ENCODE peak calls at places on chromosomes 2 and 18, in four cellular contexts. One of them, this sample, is unnamed.

GRCh38 chr2:40049782-40050181 is 270.7 kb upstream of the THUMPD2 start:
- DNase-seq in NCI-H2029: no peak
- DNase-seq in iPS DF 6.9: no peak
- DNase-seq in HT-29: no peak
- DNase-seq in this sample: peak; percentile 47

GRCh38 chr18:56709463-56709862 is 58.3 kb downstream of the WDR7 start:
- DNase-seq in HT-29: peak; percentile 37
- DNase-seq in iPS DF 6.9: no peak
- DNase-seq in NCI-H2029: no peak
- DNase-seq in this sample: peak; percentile 59

GRCh38 chr2:45637440-45637839 is 14.0 kb upstream of the PRKCE start:
- DNase-seq in NCI-H2029: no peak
- DNase-seq in HT-29: no peak
- DNase-seq in iPS DF 6.9: no peak
- DNase-seq in this sample: no peak

GRCh38 chr2:240814946-240815760 is 4.9 kb downstream of the KIF1A start:
- DNase-seq in iPS DF 6.9: no peak
- DNase-seq in HT-29: no peak
- DNase-seq in NCI-H2029: no peak
- DNase-seq in this sample: no peak

GRCh38 chr2:69057660-69058059 is 44.7 kb downstream of the ANTXR1 start:
- DNase-seq in HT-29: no peak
- DNase-seq in NCI-H2029: no peak
- DNase-seq in iPS DF 6.9: no peak
- DNase-seq in this sample: no peak

GRCh38 chr2:52976132-52976949 is 791.3 kb upstream of the CHAC2 start:
- DNase-seq in HT-29: peak; percentile 69
- DNase-seq in iPS DF 6.9: peak; percentile 16
- DNase-seq in NCI-H2029: no peak
- DNase-seq in this sample: no peak

GRCh38 chr2:235977445-235977844 is 190.7 kb downstream of the GBX2 start:
- DNase-seq in NCI-H2029: no peak
- DNase-seq in HT-29: no peak
- DNase-seq in iPS DF 6.9: no peak
- DNase-seq in this sample: no peak

GRCh38 chr2:30663321-30663720 is 143.9 kb downstream of the CAPN13 start:
- DNase-seq in NCI-H2029: no peak
- DNase-seq in iPS DF 6.9: no peak
- DNase-seq in HT-29: no peak
- DNase-seq in this sample: no peak

GRCh38 chr18:6891788-6892187 is 162.3 kb downstream of the ARHGAP28 start:
- DNase-seq in HT-29: no peak
- DNase-seq in iPS DF 6.9: no peak
- DNase-seq in NCI-H2029: no peak
- DNase-seq in this sample: no peak

GRCh38 chr2:165778653-165779451 is 15.2 kb downstream of the GALNT3 start:
- DNase-seq in HT-29: peak; percentile 33
- DNase-seq in NCI-H2029: peak; percentile 30
- DNase-seq in iPS DF 6.9: no peak
- DNase-seq in this sample: no peak

GRCh38 chr18:57428221-57429150 is 6.7 kb upstream of the ONECUT2 start:
- DNase-seq in HT-29: no peak
- DNase-seq in iPS DF 6.9: no peak
- DNase-seq in NCI-H2029: no peak
- DNase-seq in this sample: no peak

GRCh38 chr2:226797289-226797988 is 2.2 kb downstream of the IRS1 start:
- DNase-seq in HT-29: peak; percentile 74
- DNase-seq in NCI-H2029: no peak
- DNase-seq in iPS DF 6.9: no peak
- DNase-seq in this sample: no peak

GRCh38 chr2:7394195-7394594 is 477.0 kb downstream of the RNF144A start:
- DNase-seq in HT-29: no peak
- DNase-seq in iPS DF 6.9: no peak
- DNase-seq in NCI-H2029: no peak
- DNase-seq in this sample: no peak

GRCh38 chr2:220033546-220033945 is 406.1 kb downstream of the SLC4A3 start:
- DNase-seq in NCI-H2029: no peak
- DNase-seq in iPS DF 6.9: no peak
- DNase-seq in HT-29: no peak
- DNase-seq in this sample: no peak

GRCh38 chr2:121017411-121017810 is 267.6 kb downstream of the TFCP2L1 start:
- DNase-seq in HT-29: no peak
- DNase-seq in iPS DF 6.9: no peak
- DNase-seq in NCI-H2029: no peak
- DNase-seq in this sample: no peak

GRCh38 chr2:38508311-38509039 is 94.3 kb downstream of the HNRNPLL start:
- DNase-seq in iPS DF 6.9: peak; percentile 93
- DNase-seq in HT-29: peak; percentile 94
- DNase-seq in NCI-H2029: peak; percentile 3
- DNase-seq in this sample: no peak

GRCh38 chr2:3729055-3729448 is 25.7 kb downstream of the DCDC2C start:
- DNase-seq in HT-29: no peak
- DNase-seq in NCI-H2029: no peak
- DNase-seq in iPS DF 6.9: no peak
- DNase-seq in this sample: no peak

GRCh38 chr2:227862741-227863588 is 8.5 kb upstream of the DAW1 start:
- DNase-seq in HT-29: peak; percentile 59
- DNase-seq in iPS DF 6.9: no peak
- DNase-seq in NCI-H2029: no peak
- DNase-seq in this sample: peak; percentile 55

GRCh38 chr18:35605686-35606417 is 24.3 kb downstream of the GALNT1 start:
- DNase-seq in iPS DF 6.9: no peak
- DNase-seq in NCI-H2029: no peak
- DNase-seq in HT-29: no peak
- DNase-seq in this sample: no peak

GRCh38 chr2:9366041-9366440 is 57.3 kb downstream of the ITGB1BP1 start:
- DNase-seq in HT-29: no peak
- DNase-seq in iPS DF 6.9: no peak
- DNase-seq in NCI-H2029: no peak
- DNase-seq in this sample: no peak

GRCh38 chr2:238238311-238238765 is 1.5 kb downstream of the HES6 start:
- DNase-seq in iPS DF 6.9: no peak
- DNase-seq in NCI-H2029: no peak
- DNase-seq in HT-29: no peak
- DNase-seq in this sample: no peak

GRCh38 chr18:8341481-8342230 is 267.6 kb upstream of the RAB12 start:
- DNase-seq in iPS DF 6.9: no peak
- DNase-seq in NCI-H2029: no peak
- DNase-seq in HT-29: no peak
- DNase-seq in this sample: no peak

GRCh38 chr2:95024306-95024880 is 1.1 kb upstream of the MAL start:
- DNase-seq in NCI-H2029: no peak
- DNase-seq in iPS DF 6.9: no peak
- DNase-seq in HT-29: no peak
- DNase-seq in this sample: no peak

GRCh38 chr18:55635439-55635838 is 47.4 kb upstream of the TCF4 start:
- DNase-seq in NCI-H2029: no peak
- DNase-seq in HT-29: no peak
- DNase-seq in iPS DF 6.9: no peak
- DNase-seq in this sample: no peak

GRCh38 chr2:217563081-217563480 is 439.7 kb downstream of the TNS1 start:
- DNase-seq in NCI-H2029: no peak
- DNase-seq in HT-29: no peak
- DNase-seq in iPS DF 6.9: no peak
- DNase-seq in this sample: no peak

GRCh38 chr18:58828399-58829121 is 36.1 kb upstream of the ZNF532 start:
- DNase-seq in HT-29: no peak
- DNase-seq in NCI-H2029: no peak
- DNase-seq in iPS DF 6.9: no peak
- DNase-seq in this sample: no peak

GRCh38 chr2:120880381-120880780 is 144.7 kb downstream of the GLI2 start:
- DNase-seq in NCI-H2029: no peak
- DNase-seq in HT-29: no peak
- DNase-seq in iPS DF 6.9: no peak
- DNase-seq in this sample: no peak

GRCh38 chr18:54453996-54454395 is 96.3 kb downstream of the C18orf54 start:
- DNase-seq in NCI-H2029: no peak
- DNase-seq in iPS DF 6.9: no peak
- DNase-seq in HT-29: no peak
- DNase-seq in this sample: no peak

GRCh38 chr2:97728091-97728596 is 14.8 kb downstream of the ZAP70 start:
- DNase-seq in iPS DF 6.9: no peak
- DNase-seq in HT-29: no peak
- DNase-seq in NCI-H2029: peak; percentile 8
- DNase-seq in this sample: no peak

GRCh38 chr2:111054791-111055627 is 65.7 kb upstream of the BCL2L11 start:
- DNase-seq in HT-29: no peak
- DNase-seq in iPS DF 6.9: no peak
- DNase-seq in NCI-H2029: peak; percentile 48
- DNase-seq in this sample: no peak

GRCh38 chr2:237919593-237919992 is 47.2 kb upstream of the UBE2F start:
- DNase-seq in iPS DF 6.9: no peak
- DNase-seq in NCI-H2029: no peak
- DNase-seq in HT-29: no peak
- DNase-seq in this sample: no peak

GRCh38 chr18:26655010-26655613 is 106.8 kb upstream of the KCTD1 start:
- DNase-seq in HT-29: no peak
- DNase-seq in iPS DF 6.9: no peak
- DNase-seq in NCI-H2029: no peak
- DNase-seq in this sample: no peak

GRCh38 chr2:202036601-202037037 is 3.0 kb downstream of the FZD7 start:
- DNase-seq in HT-29: no peak
- DNase-seq in NCI-H2029: no peak
- DNase-seq in iPS DF 6.9: no peak
- DNase-seq in this sample: no peak

GRCh38 chr2:230423851-230424458 is 8.0 kb downstream of the SP100 start:
- DNase-seq in HT-29: no peak
- DNase-seq in NCI-H2029: peak; percentile 37
- DNase-seq in iPS DF 6.9: no peak
- DNase-seq in this sample: no peak

GRCh38 chr2:54183281-54183680 is 67.9 kb downstream of the ACYP2 start:
- DNase-seq in NCI-H2029: no peak
- DNase-seq in HT-29: no peak
- DNase-seq in iPS DF 6.9: no peak
- DNase-seq in this sample: no peak

GRCh38 chr2:133389569-133389968 is 178.7 kb downstream of the NCKAP5 start:
- DNase-seq in HT-29: no peak
- DNase-seq in iPS DF 6.9: no peak
- DNase-seq in NCI-H2029: no peak
- DNase-seq in this sample: no peak

GRCh38 chr2:133605031-133605773 is 36.9 kb upstream of the NCKAP5 start:
- DNase-seq in HT-29: no peak
- DNase-seq in iPS DF 6.9: no peak
- DNase-seq in NCI-H2029: no peak
- DNase-seq in this sample: no peak

GRCh38 chr2:173797586-173798263 is 167.4 kb downstream of the SP3 start:
- DNase-seq in iPS DF 6.9: no peak
- DNase-seq in NCI-H2029: no peak
- DNase-seq in HT-29: no peak
- DNase-seq in this sample: no peak

GRCh38 chr2:85240055-85240454 is 87.7 kb downstream of the TGOLN2 start:
- DNase-seq in HT-29: no peak
- DNase-seq in NCI-H2029: no peak
- DNase-seq in iPS DF 6.9: no peak
- DNase-seq in this sample: no peak

GRCh38 chr2:191264647-191265079 is 19.5 kb downstream of the MYO1B start:
- DNase-seq in iPS DF 6.9: no peak
- DNase-seq in HT-29: no peak
- DNase-seq in NCI-H2029: no peak
- DNase-seq in this sample: peak; percentile 69